ENCODE peak calls at places on chromosomes 6 and 20, in five cellular contexts. V, E, B, K and T are unnamed samples.

GRCh38 chr6:6686748-6687601 is 98.5 kb downstream of the LY86 start:
- DNase-seq in B (peak), K (peak), V (peak), E (peak), T (peak)

GRCh38 chr6:158596861-158597260 is 37.0 kb downstream of the TMEM181 start:
- DNase-seq in E (no peak), B (no peak), K (no peak), V (no peak), T (no peak)

GRCh38 chr6:158536084-158536890 is 23.6 kb upstream of the TMEM181 start:
- DNase-seq in E (no peak), K (peak), B (peak), V (peak), T (peak)

GRCh38 chr20:2335096-2335495 is 39.3 kb downstream of the TGM3 start:
- DNase-seq in K (no peak), V (no peak), E (no peak), B (no peak), T (no peak)

GRCh38 chr20:25218492-25218891 is 23.0 kb downstream of the ENTPD6 start:
- DNase-seq in K (no peak), E (no peak), V (no peak), B (no peak), T (no peak)

GRCh38 chr6:110760589-110760988 is 54.7 kb downstream of the CDK19 start:
- DNase-seq in V (no peak), B (no peak), E (no peak), K (no peak), T (no peak)

GRCh38 chr20:63966944-63967322 is 2.8 kb downstream of the ZNF512B start:
- DNase-seq in B (peak), V (no peak), K (peak), E (no peak), T (no peak)

GRCh38 chr6:3911614-3912336 is 62.6 kb downstream of the FAM50B start:
- DNase-seq in V (peak), K (peak), E (no peak), B (no peak), T (peak)

GRCh38 chr6:134046054-134046453 is 6.4 kb downstream of the SLC2A12 start:
- DNase-seq in E (no peak), B (no peak), K (no peak), V (no peak), T (no peak)

GRCh38 chr6:79250559-79250958 is 16.1 kb upstream of the HMGN3 start:
- DNase-seq in E (no peak), B (no peak), V (no peak), K (no peak), T (no peak)

GRCh38 chr6:79246891-79247290 is 12.4 kb upstream of the HMGN3 start:
- DNase-seq in E (no peak), K (no peak), V (no peak), B (no peak), T (no peak)

GRCh38 chr6:79249136-79249535 is 14.7 kb upstream of the HMGN3 start:
- DNase-seq in E (no peak), B (no peak), K (no peak), V (no peak), T (no peak)

DNA sequence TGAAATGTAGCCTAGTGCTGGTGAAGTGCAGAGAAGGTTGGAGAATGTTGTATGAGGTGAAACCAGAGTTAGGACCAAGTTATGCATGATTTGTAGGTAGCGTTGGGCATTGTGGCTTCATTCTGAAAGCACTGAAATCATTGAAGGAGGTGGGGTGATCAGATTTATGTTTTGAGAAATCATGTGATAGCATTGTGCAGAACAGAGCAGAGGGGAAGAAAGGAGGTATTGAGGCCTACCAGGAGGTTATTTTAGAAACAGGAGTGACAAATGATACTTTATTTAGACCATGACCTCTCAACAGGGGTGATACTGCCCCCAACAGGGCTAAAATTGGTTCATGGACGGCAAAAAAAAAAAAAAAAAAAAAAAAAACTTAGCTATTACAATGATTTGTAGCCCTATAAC is 15.6 kb upstream of the HMGN3 start:
- DNase-seq in V (no peak), K (no peak), B (no peak), E (no peak), T (no peak)
- TF ChIP-seq CTCF in V (no peak), K (no peak), B (peak), E (no peak), T (no peak)

GRCh38 chr6:122401104-122401503 is 1.7 kb downstream of the HSF2 start:
- DNase-seq in K (no peak), E (no peak), B (no peak), V (no peak), T (no peak)
- H3K4me3 ChIP-seq in K (no peak), E (peak), B (peak), V (no peak), T (no peak)

DNA sequence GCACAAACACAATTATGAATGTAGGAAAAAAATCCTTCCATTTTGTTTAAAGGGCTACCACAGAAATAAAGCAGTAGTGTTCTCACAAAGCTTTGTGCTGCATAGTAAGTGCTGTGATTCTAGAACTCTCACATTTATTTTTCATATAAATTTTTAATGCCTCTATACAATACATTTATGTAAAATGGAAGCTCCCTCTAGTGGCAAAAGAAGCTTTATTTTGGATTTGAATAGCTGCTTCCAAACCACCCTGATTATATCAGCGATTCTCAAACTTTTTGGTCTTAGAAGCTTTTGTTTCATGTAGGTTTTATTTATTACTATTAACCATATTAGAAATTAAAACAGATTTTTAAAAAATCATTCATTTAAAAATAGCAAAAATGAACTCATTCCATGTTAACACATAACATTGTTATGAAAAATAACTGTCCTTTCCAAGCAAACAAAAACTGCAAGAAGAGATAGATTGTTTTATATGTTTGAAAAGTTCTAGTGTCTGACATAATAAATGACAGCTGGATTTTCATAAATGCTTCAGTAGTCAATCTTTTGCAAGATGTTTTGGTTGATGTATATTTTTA is 38.4 kb downstream of the HS3ST5 start:
- DNase-seq in E (no peak), K (no peak), V (no peak), B (no peak), T (peak)
- TF ChIP-seq CTCF in E (peak), K (no peak), V (no peak), B (peak), T (peak)

DNA sequence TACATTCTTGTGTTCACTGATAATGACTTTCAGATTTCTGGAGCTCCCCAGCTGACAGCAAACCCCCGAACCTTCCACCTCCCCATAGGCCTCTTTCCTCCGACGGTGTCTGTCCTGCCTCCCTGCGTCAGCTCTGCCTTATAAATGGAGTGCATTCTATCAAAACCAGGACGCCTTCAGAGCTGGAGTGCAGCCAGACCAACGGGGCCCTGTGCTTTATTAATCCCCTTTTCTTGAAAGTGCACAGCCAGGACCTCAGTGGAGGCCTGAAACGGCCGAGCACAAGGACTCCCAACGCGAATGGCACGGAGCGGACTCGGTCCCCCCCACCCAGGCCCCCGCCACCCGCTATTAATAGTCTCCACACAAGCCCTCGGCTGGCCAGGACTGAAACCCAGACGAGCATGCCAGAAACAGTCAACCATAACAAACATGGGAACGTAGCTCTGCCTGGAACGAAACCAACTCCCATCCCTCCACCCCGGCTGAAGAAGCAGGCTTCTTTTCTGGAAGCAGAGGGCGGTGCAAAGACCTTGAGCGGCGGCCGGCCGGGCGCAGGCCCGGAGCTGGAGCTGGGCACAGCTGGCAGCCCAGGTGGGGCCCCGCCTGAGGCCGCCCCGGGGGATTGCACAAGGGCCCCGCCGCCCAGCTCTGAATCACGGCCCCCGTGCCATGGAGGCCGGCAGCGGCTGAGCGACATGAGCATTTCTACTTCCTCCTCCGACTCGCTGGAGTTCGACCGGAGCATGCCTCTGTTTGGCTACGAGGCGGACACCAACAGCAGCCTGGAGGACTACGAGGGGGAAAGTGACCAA is 42.3 kb upstream of the NAA20 start:
- DNase-seq in E (no peak), B (peak), K (peak), V (peak), T (peak)
- H3K4me3 ChIP-seq in E (peak), B (peak), K (peak), V (peak), T (peak)

GRCh38 chr6:35478259-35478658 is 10.1 kb downstream of the RPL10A start:
- DNase-seq in K (no peak), V (no peak), B (no peak), E (no peak), T (no peak)

GRCh38 chr6:35477551-35478179 is 9.5 kb downstream of the RPL10A start:
- DNase-seq in E (no peak), B (no peak), V (no peak), K (no peak), T (no peak)

GRCh38 chr6:35475573-35475972 is 7.4 kb downstream of the RPL10A start:
- DNase-seq in E (no peak), V (no peak), B (no peak), K (no peak), T (no peak)

GRCh38 chr6:35476004-35476403 is 7.8 kb downstream of the RPL10A start:
- DNase-seq in K (no peak), V (no peak), B (no peak), E (no peak), T (no peak)

DNA sequence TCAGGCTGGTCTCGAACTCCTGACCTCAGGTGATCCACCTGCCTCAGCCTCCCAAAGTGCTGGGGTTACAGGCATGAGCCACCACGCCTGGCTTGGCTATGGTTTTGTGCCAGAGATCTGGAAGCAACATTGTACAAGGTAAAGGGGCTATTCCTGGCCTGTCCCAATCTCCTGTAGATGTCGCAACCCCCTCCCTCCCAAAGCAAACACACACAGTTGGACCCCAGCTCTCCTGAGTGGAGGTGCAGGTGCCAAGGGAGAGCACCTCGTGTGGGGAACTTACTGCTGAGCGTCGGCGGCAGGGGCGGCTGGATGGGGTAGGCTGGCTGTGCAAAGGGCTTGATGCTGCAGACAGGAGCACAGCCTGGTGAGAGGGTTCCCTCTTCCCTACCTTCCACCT is 8.8 kb downstream of the RPL10A start:
- DNase-seq in K (no peak), B (no peak), V (no peak), E (no peak), T (no peak)
- TF ChIP-seq CTCF in K (no peak), B (no peak), V (no peak), E (no peak), T (no peak)

DNA sequence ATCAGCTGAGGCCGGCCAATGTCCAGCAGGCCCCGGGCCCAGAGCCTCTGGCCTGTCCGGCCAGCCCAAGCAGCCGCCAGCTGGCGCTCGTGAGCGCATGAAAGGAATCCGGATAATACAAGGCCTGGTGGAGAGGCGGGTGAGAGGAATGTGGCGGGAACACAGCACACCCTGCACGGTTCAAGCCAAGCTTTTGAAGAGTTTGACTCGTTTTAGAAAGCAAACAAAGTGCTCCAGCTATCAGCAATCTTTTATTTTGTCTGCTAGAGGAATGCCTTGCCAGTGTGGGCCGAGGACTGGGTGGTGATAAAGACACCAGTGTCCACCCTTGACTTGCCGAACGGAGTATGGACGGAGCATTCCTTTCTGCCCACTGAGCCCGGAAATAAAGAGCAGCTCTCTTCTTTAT is 9.3 kb upstream of the NEDD9 start:
- DNase-seq in E (no peak), K (peak), B (peak), V (peak), T (peak)
- H3K4me3 ChIP-seq in E (no peak), K (no peak), B (no peak), V (no peak), T (no peak)

GRCh38 chr6:28981833-28982475 is 23.2 kb downstream of the ZNF311 start:
- DNase-seq in V (peak), B (peak), K (peak), E (no peak), T (peak)
- TF ChIP-seq CTCF in V (peak), B (peak), K (no peak), E (no peak), T (no peak)

DNA sequence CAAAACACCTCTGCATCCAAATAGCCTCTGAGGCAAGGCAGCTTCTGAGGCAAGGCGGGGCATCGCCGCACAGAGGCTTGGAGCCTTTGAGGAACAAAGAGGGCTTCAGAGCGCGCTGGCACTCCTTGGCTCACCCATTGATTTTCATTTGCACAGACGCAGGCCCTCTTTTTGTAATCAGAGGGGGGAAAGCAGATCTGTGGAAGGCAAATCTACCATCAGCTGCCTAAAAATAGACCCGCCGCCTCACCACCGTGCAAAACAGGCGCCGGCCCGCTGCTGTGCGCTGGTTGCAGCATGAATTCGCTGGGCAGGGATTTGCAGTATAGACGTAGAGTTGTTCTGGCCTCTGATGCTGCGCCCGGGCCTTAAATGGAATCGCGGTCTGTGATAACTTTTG is 69.9 kb upstream of the STMND1 start:
- DNase-seq in K (no peak), E (no peak), B (no peak), V (no peak), T (no peak)
- H3K4me3 ChIP-seq in K (no peak), E (no peak), B (no peak), V (no peak), T (no peak)

GRCh38 chr6:34112102-34112501 is 33.8 kb downstream of the GRM4 start:
- DNase-seq in V (no peak), K (no peak), B (no peak), E (no peak), T (no peak)
- TF ChIP-seq CTCF in V (no peak), K (no peak), B (no peak), E (no peak), T (no peak)